ENCODE peak calls at places on chromosomes 12 and 14, in four cellular contexts. F is GM13976, A is amniotic epithelial cell, J is pons. I is an unnamed sample.

GRCh38 chr12:76810690-76811434 is 46.9 kb downstream of the ZDHHC17 start:
- DNase-seq in F (no peak), A (no peak), J (peak), I (no peak)

GRCh38 chr14:56857206-56857605 is 46.9 kb upstream of the OTX2 start:
- DNase-seq in F (no peak), A (no peak), J (no peak), I (no peak)

GRCh38 chr14:98819867-98820206 is 452.2 kb downstream of the BCL11B start:
- DNase-seq in F (no peak), A (no peak), J (no peak), I (no peak)

GRCh38 chr14:99749142-99749541 is 44.1 kb upstream of the EML1 start:
- DNase-seq in F (no peak), A (no peak), J (no peak), I (no peak)

GRCh38 chr14:31201111-31201510 is 6.5 kb downstream of the HECTD1 start:
- DNase-seq in F (no peak), A (no peak), J (no peak), I (no peak)

GRCh38 chr14:89231426-89232113 is 185.5 kb downstream of the FOXN3 start:
- DNase-seq in F (no peak), A (no peak), J (no peak), I (no peak)

GRCh38 chr14:105119410-105120025 is 49.1 kb downstream of the JAG2 start:
- DNase-seq in F (no peak), A (no peak), J (no peak), I (peak)

GRCh38 chr12:31388713-31389112 is 62.8 kb upstream of the SINHCAF start:
- DNase-seq in F (no peak), A (no peak), J (no peak), I (no peak)

GRCh38 chr12:27437839-27438238 is 8.7 kb upstream of the SMCO2 start:
- DNase-seq in F (no peak), A (no peak), J (no peak), I (no peak)

GRCh38 chr12:53208877-53209463 is 1.9 kb upstream of the ITGB7 start:
- DNase-seq in F (peak), A (no peak), J (no peak), I (no peak)